ENCODE peak calls at places on chromosomes 2 and 18, in six cellular contexts. X, B, U, O, J and E are unnamed samples.

GRCh38 chr2:39593439-39594393 is 72.0 kb upstream of the TMEM178A start:
- DNase-seq in X (peak), B (peak), U (no peak), O (peak), J (peak), E (peak)

GRCh38 chr2:141392517-141393213 is 738.2 kb downstream of the LRP1B start:
- DNase-seq in X (peak), B (peak), U (no peak), O (peak), J (no peak), E (no peak)

GRCh38 chr2:54329482-54330225 is 73.6 kb upstream of the TSPYL6 start:
- DNase-seq in X (peak), B (no peak), U (no peak), O (peak), J (no peak), E (no peak)

GRCh38 chr2:25655316-25655715 is 18.1 kb downstream of the DTNB start:
- DNase-seq in X (no peak), B (no peak), U (no peak), O (no peak), J (no peak), E (no peak)

GRCh38 chr2:98445167-98445522 is 487 bp downstream of the INPP4A start:
- DNase-seq in X (peak), B (no peak), U (no peak), O (no peak), J (no peak), E (no peak)

GRCh38 chr2:96205238-96205637 is 3.4 kb downstream of the STARD7 start:
- DNase-seq in X (no peak), B (no peak), U (no peak), O (no peak), J (no peak), E (no peak)

GRCh38 chr2:162825578-162825977 is 13.0 kb downstream of the KCNH7 start:
- DNase-seq in X (no peak), B (no peak), U (no peak), O (no peak), J (no peak), E (no peak)

GRCh38 chr2:54259413-54260240 is 3.6 kb upstream of the TSPYL6 start:
- DNase-seq in X (no peak), B (no peak), U (no peak), O (no peak), J (no peak), E (no peak)

GRCh38 chr2:96509114-96509846 is 4.1 kb upstream of the NEURL3 start:
- DNase-seq in X (peak), B (peak), U (peak), O (peak), J (peak), E (peak)

GRCh38 chr2:98543842-98544241 is 64.5 kb downstream of the COA5 start:
- DNase-seq in X (no peak), B (no peak), U (no peak), O (no peak), J (no peak), E (no peak)

GRCh38 chr2:221943078-221943810 is 355.6 kb downstream of the PAX3 start:
- DNase-seq in X (peak), B (no peak), U (no peak), O (no peak), J (no peak), E (no peak)
- TF ChIP-seq JUN in X (peak), B (no peak), U (no peak), O (no peak), J (no peak), E (no peak)

GRCh38 chr2:84942166-84942565 is 28.8 kb upstream of the KCMF1 start:
- DNase-seq in X (no peak), B (no peak), U (no peak), O (no peak), J (no peak), E (no peak)
- TF ChIP-seq JUN in X (no peak), B (no peak), U (no peak), O (no peak), J (no peak), E (no peak)

GRCh38 chr18:77365667-77366066 is 116.0 kb downstream of the GALR1 start:
- DNase-seq in X (no peak), B (no peak), U (no peak), O (no peak), J (no peak), E (no peak)
- TF ChIP-seq JUN in X (no peak), B (no peak), U (no peak), O (no peak), J (no peak), E (no peak)

GRCh38 chr2:215022418-215022817 is 116.0 kb downstream of the ABCA12 start:
- DNase-seq in X (no peak), B (no peak), U (no peak), O (no peak), J (no peak), E (no peak)
- TF ChIP-seq JUN in X (no peak), B (no peak), U (no peak), O (no peak), J (no peak), E (no peak)

GRCh38 chr2:186456941-186457340 is 29.1 kb upstream of the ZC3H15 start:
- DNase-seq in X (no peak), B (no peak), U (no peak), O (no peak), J (no peak), E (no peak)
- TF ChIP-seq JUN in X (no peak), B (no peak), U (no peak), O (no peak), J (no peak), E (no peak)

DNA sequence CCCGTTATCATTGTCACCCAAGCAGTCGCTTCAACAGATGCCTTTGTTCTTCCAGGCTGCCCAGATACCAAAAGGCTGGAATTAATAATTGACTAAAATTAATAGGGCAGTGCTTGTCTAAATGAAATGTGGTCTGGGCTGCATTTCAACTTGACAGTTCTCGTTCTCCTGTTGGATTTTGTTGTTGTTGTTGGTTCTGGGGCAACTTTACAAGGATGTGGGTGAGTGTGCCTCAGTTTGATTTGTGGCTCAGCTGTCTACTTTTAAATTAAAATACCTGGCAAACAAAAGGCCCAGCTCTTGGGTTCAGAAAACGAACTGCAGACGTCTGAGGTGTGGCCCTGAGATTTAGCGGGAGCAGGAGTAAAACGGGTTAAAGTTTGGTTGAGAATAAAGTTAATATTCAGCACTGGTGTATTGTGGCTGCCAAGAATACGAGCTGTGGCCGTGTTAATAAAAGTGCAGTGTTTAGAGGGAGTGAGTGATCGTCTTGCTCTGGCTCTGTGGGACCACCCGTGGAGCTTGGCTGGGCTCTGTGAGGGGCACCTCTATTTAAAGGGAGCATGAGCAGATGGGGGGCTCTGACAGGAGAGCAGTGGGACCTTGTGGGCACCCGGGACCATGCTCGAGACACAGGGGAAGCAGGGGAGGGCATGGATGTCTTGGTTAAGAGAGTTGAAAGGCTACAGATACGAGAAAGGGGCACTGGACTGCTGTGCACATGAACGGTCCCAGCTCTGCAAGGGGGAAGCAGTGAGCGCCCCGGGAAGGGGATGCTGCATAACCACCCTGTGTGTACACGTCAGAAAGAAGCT is 80.2 kb downstream of the VAPA start:
- DNase-seq in X (no peak), B (no peak), U (no peak), O (no peak), J (no peak), E (no peak)
- TF ChIP-seq JUN in X (no peak), B (no peak), U (no peak), O (no peak), J (no peak), E (no peak)

GRCh38 chr2:16665746-16666452 is at the start of gene CYRIA:
- DNase-seq in X (no peak), B (no peak), U (peak), O (no peak), J (no peak), E (peak)

GRCh38 chr2:16664809-16665745 is 557 bp downstream of the CYRIA start:
- DNase-seq in X (no peak), B (no peak), U (no peak), O (no peak), J (no peak), E (no peak)

GRCh38 chr2:16664052-16664731 is 1.4 kb downstream of the CYRIA start:
- DNase-seq in X (peak), B (peak), U (no peak), O (no peak), J (no peak), E (no peak)

GRCh38 chr2:16663121-16663905 is 2.3 kb downstream of the CYRIA start:
- DNase-seq in X (no peak), B (no peak), U (no peak), O (no peak), J (no peak), E (no peak)

GRCh38 chr2:16666453-16666801 is 793 bp upstream of the CYRIA start:
- DNase-seq in X (peak), B (no peak), U (no peak), O (no peak), J (peak), E (peak)
- TF ChIP-seq JUN in X (peak), B (no peak), U (no peak), O (no peak), J (no peak), E (no peak)

GRCh38 chr2:219530048-219530963 is 13.3 kb downstream of the CHPF start:
- DNase-seq in X (peak), B (peak), U (peak), O (peak), J (no peak), E (peak)
- TF ChIP-seq JUN in X (no peak), B (no peak), U (no peak), O (no peak), J (no peak), E (no peak)

GRCh38 chr2:223383315-223383714 is 218.8 kb downstream of the SCG2 start:
- DNase-seq in X (no peak), B (no peak), U (no peak), O (no peak), J (no peak), E (no peak)
- TF ChIP-seq JUN in X (no peak), B (no peak), U (no peak), O (no peak), J (no peak), E (no peak)